ENCODE peak calls at places on chromosomes 1 and 21, in nine cellular contexts. One of them, this sample, is unnamed.

GRCh38 chr1:244419004-244419403 is 32.7 kb downstream of the ADSS2 start:
- DNase-seq in AG04449: no peak
- DNase-seq in heart right ventricle: no peak
- DNase-seq in bronchial epithelial cell: no peak
- DNase-seq in psoas muscle: no peak
- DNase-seq in K562: no peak
- DNase-seq in astrocyte of the spinal cord: no peak
- DNase-seq in ascending aorta: no peak
- DNase-seq in type B pancreatic cell: no peak
- DNase-seq in this sample: no peak

GRCh38 chr1:165424454-165425283 is 20.3 kb downstream of the RXRG start:
- DNase-seq in AG04449: no peak
- DNase-seq in heart right ventricle: peak
- DNase-seq in bronchial epithelial cell: no peak
- DNase-seq in psoas muscle: peak
- DNase-seq in K562: no peak
- DNase-seq in astrocyte of the spinal cord: no peak
- DNase-seq in ascending aorta: no peak
- DNase-seq in type B pancreatic cell: no peak
- DNase-seq in this sample: no peak

GRCh38 chr21:41243107-41243506 is 73.5 kb upstream of the FAM3B start:
- DNase-seq in AG04449: no peak
- DNase-seq in heart right ventricle: no peak
- DNase-seq in bronchial epithelial cell: no peak
- DNase-seq in psoas muscle: no peak
- DNase-seq in K562: no peak
- DNase-seq in astrocyte of the spinal cord: no peak
- DNase-seq in ascending aorta: no peak
- DNase-seq in type B pancreatic cell: no peak
- DNase-seq in this sample: no peak

GRCh38 chr1:164477336-164477735 is 81.6 kb upstream of the PBX1 start:
- DNase-seq in AG04449: no peak
- DNase-seq in heart right ventricle: no peak
- DNase-seq in bronchial epithelial cell: no peak
- DNase-seq in psoas muscle: no peak
- DNase-seq in K562: no peak
- DNase-seq in astrocyte of the spinal cord: no peak
- DNase-seq in ascending aorta: no peak
- DNase-seq in type B pancreatic cell: no peak
- DNase-seq in this sample: no peak

GRCh38 chr1:241716915-241717651 is 65.0 kb downstream of the WDR64 start:
- DNase-seq in AG04449: no peak
- DNase-seq in heart right ventricle: no peak
- DNase-seq in bronchial epithelial cell: peak
- DNase-seq in psoas muscle: no peak
- DNase-seq in K562: no peak
- DNase-seq in astrocyte of the spinal cord: no peak
- DNase-seq in ascending aorta: no peak
- DNase-seq in type B pancreatic cell: no peak
- DNase-seq in this sample: no peak

GRCh38 chr1:214427871-214428277 is 123.5 kb downstream of the PTPN14 start:
- DNase-seq in AG04449: peak
- DNase-seq in heart right ventricle: no peak
- DNase-seq in bronchial epithelial cell: peak
- DNase-seq in psoas muscle: no peak
- DNase-seq in K562: no peak
- DNase-seq in astrocyte of the spinal cord: peak
- DNase-seq in ascending aorta: no peak
- DNase-seq in type B pancreatic cell: no peak
- DNase-seq in this sample: no peak

GRCh38 chr1:56709269-56709880 is 64.3 kb downstream of the PRKAA2 start:
- DNase-seq in AG04449: peak
- DNase-seq in heart right ventricle: no peak
- DNase-seq in bronchial epithelial cell: peak
- DNase-seq in psoas muscle: no peak
- DNase-seq in K562: peak
- DNase-seq in astrocyte of the spinal cord: peak
- DNase-seq in ascending aorta: no peak
- DNase-seq in type B pancreatic cell: no peak
- DNase-seq in this sample: no peak

GRCh38 chr1:2981388-2981787 is 39.9 kb upstream of the ACTRT2 start:
- DNase-seq in AG04449: no peak
- DNase-seq in heart right ventricle: no peak
- DNase-seq in bronchial epithelial cell: no peak
- DNase-seq in psoas muscle: no peak
- DNase-seq in K562: no peak
- DNase-seq in astrocyte of the spinal cord: no peak
- DNase-seq in ascending aorta: peak
- DNase-seq in type B pancreatic cell: peak
- DNase-seq in this sample: no peak

GRCh38 chr21:37380349-37381323 is 14.1 kb downstream of the DYRK1A start:
- DNase-seq in AG04449: no peak
- DNase-seq in heart right ventricle: no peak
- DNase-seq in bronchial epithelial cell: peak
- DNase-seq in psoas muscle: peak
- DNase-seq in K562: no peak
- DNase-seq in astrocyte of the spinal cord: no peak
- DNase-seq in ascending aorta: no peak
- DNase-seq in type B pancreatic cell: no peak
- DNase-seq in this sample: no peak

GRCh38 chr1:46157916-46158311 is 17.0 kb upstream of the TSPAN1 start:
- DNase-seq in AG04449: no peak
- DNase-seq in heart right ventricle: no peak
- DNase-seq in bronchial epithelial cell: no peak
- DNase-seq in psoas muscle: no peak
- DNase-seq in K562: peak
- DNase-seq in astrocyte of the spinal cord: no peak
- DNase-seq in ascending aorta: no peak
- DNase-seq in type B pancreatic cell: no peak
- DNase-seq in this sample: no peak

GRCh38 chr1:175075572-175076568 is 8.2 kb downstream of the TNN start:
- DNase-seq in AG04449: peak
- DNase-seq in heart right ventricle: no peak
- DNase-seq in bronchial epithelial cell: no peak
- DNase-seq in psoas muscle: no peak
- DNase-seq in K562: no peak
- DNase-seq in astrocyte of the spinal cord: no peak
- DNase-seq in ascending aorta: no peak
- DNase-seq in type B pancreatic cell: no peak
- DNase-seq in this sample: no peak

GRCh38 chr1:225817611-225818061 is 7.7 kb downstream of the EPHX1 start:
- DNase-seq in AG04449: peak
- DNase-seq in heart right ventricle: peak
- DNase-seq in bronchial epithelial cell: peak
- DNase-seq in psoas muscle: peak
- DNase-seq in K562: peak
- DNase-seq in astrocyte of the spinal cord: peak
- DNase-seq in ascending aorta: peak
- DNase-seq in type B pancreatic cell: no peak
- DNase-seq in this sample: peak

GRCh38 chr1:103514920-103515503 is 10.5 kb upstream of the RNPC3 start:
- DNase-seq in AG04449: no peak
- DNase-seq in heart right ventricle: no peak
- DNase-seq in bronchial epithelial cell: peak
- DNase-seq in psoas muscle: no peak
- DNase-seq in K562: peak
- DNase-seq in astrocyte of the spinal cord: peak
- DNase-seq in ascending aorta: no peak
- DNase-seq in type B pancreatic cell: no peak
- DNase-seq in this sample: no peak

GRCh38 chr1:231628207-231628876 is 1.8 kb downstream of the DISC1 start:
- DNase-seq in AG04449: no peak
- DNase-seq in heart right ventricle: no peak
- DNase-seq in bronchial epithelial cell: peak
- DNase-seq in psoas muscle: no peak
- DNase-seq in K562: no peak
- DNase-seq in astrocyte of the spinal cord: no peak
- DNase-seq in ascending aorta: no peak
- DNase-seq in type B pancreatic cell: no peak
- DNase-seq in this sample: peak

GRCh38 chr1:115476616-115477015 is 138.6 kb upstream of the NGF start:
- DNase-seq in AG04449: no peak
- DNase-seq in heart right ventricle: no peak
- DNase-seq in bronchial epithelial cell: no peak
- DNase-seq in psoas muscle: no peak
- DNase-seq in K562: no peak
- DNase-seq in astrocyte of the spinal cord: no peak
- DNase-seq in ascending aorta: no peak
- DNase-seq in type B pancreatic cell: peak
- DNase-seq in this sample: no peak

GRCh38 chr1:245166471-245166885 is 11.7 kb downstream of the KIF26B start:
- DNase-seq in AG04449: no peak
- DNase-seq in heart right ventricle: no peak
- DNase-seq in bronchial epithelial cell: no peak
- DNase-seq in psoas muscle: no peak
- DNase-seq in K562: no peak
- DNase-seq in astrocyte of the spinal cord: no peak
- DNase-seq in ascending aorta: no peak
- DNase-seq in type B pancreatic cell: no peak
- DNase-seq in this sample: no peak

GRCh38 chr1:242477944-242478343 is 46.6 kb downstream of the PLD5 start:
- DNase-seq in AG04449: no peak
- DNase-seq in heart right ventricle: no peak
- DNase-seq in bronchial epithelial cell: no peak
- DNase-seq in psoas muscle: no peak
- DNase-seq in K562: no peak
- DNase-seq in astrocyte of the spinal cord: peak
- DNase-seq in ascending aorta: no peak
- DNase-seq in type B pancreatic cell: no peak
- DNase-seq in this sample: no peak

GRCh38 chr1:199279872-199280649 is 641.2 kb downstream of the PTPRC start:
- DNase-seq in AG04449: no peak
- DNase-seq in heart right ventricle: no peak
- DNase-seq in bronchial epithelial cell: peak
- DNase-seq in psoas muscle: no peak
- DNase-seq in K562: no peak
- DNase-seq in astrocyte of the spinal cord: no peak
- DNase-seq in ascending aorta: no peak
- DNase-seq in type B pancreatic cell: no peak
- DNase-seq in this sample: no peak

GRCh38 chr1:237018896-237019295 is 14.7 kb upstream of the MT1HL1 start:
- DNase-seq in AG04449: no peak
- DNase-seq in heart right ventricle: no peak
- DNase-seq in bronchial epithelial cell: no peak
- DNase-seq in psoas muscle: no peak
- DNase-seq in K562: no peak
- DNase-seq in astrocyte of the spinal cord: no peak
- DNase-seq in ascending aorta: no peak
- DNase-seq in type B pancreatic cell: no peak
- DNase-seq in this sample: no peak

GRCh38 chr21:44874240-44874496 is 678 bp upstream of the PTTG1IP start:
- DNase-seq in AG04449: no peak
- DNase-seq in heart right ventricle: no peak
- DNase-seq in bronchial epithelial cell: peak
- DNase-seq in psoas muscle: no peak
- DNase-seq in K562: no peak
- DNase-seq in astrocyte of the spinal cord: no peak
- DNase-seq in ascending aorta: no peak
- DNase-seq in type B pancreatic cell: no peak
- DNase-seq in this sample: no peak

GRCh38 chr1:108569097-108569728 is 9.3 kb downstream of the EEIG2 start:
- DNase-seq in AG04449: no peak
- DNase-seq in heart right ventricle: no peak
- DNase-seq in bronchial epithelial cell: no peak
- DNase-seq in psoas muscle: no peak
- DNase-seq in K562: no peak
- DNase-seq in astrocyte of the spinal cord: no peak
- DNase-seq in ascending aorta: no peak
- DNase-seq in type B pancreatic cell: no peak
- DNase-seq in this sample: no peak

GRCh38 chr1:117128323-117129079 is 7.0 kb upstream of the TRIM45 start:
- DNase-seq in AG04449: no peak
- DNase-seq in heart right ventricle: no peak
- DNase-seq in bronchial epithelial cell: peak
- DNase-seq in psoas muscle: no peak
- DNase-seq in K562: no peak
- DNase-seq in astrocyte of the spinal cord: peak
- DNase-seq in ascending aorta: no peak
- DNase-seq in type B pancreatic cell: no peak
- DNase-seq in this sample: no peak

GRCh38 chr1:27137022-27137542 is 17.8 kb downstream of the SLC9A1 start:
- DNase-seq in AG04449: no peak
- DNase-seq in heart right ventricle: peak
- DNase-seq in bronchial epithelial cell: no peak
- DNase-seq in psoas muscle: peak
- DNase-seq in K562: peak
- DNase-seq in astrocyte of the spinal cord: no peak
- DNase-seq in ascending aorta: peak
- DNase-seq in type B pancreatic cell: no peak
- DNase-seq in this sample: no peak

GRCh38 chr1:145889722-145890121 is 4.1 kb upstream of the ANKRD35 start:
- DNase-seq in AG04449: no peak
- DNase-seq in heart right ventricle: no peak
- DNase-seq in bronchial epithelial cell: peak
- DNase-seq in psoas muscle: no peak
- DNase-seq in K562: no peak
- DNase-seq in astrocyte of the spinal cord: no peak
- DNase-seq in ascending aorta: no peak
- DNase-seq in type B pancreatic cell: no peak
- DNase-seq in this sample: no peak
- TF ChIP-seq CTCF in AG04449: no peak
- TF ChIP-seq CTCF in heart right ventricle: no peak
- TF ChIP-seq CTCF in bronchial epithelial cell: no peak
- TF ChIP-seq CTCF in psoas muscle: no peak
- TF ChIP-seq CTCF in K562: no peak
- TF ChIP-seq CTCF in astrocyte of the spinal cord: no peak
- TF ChIP-seq CTCF in ascending aorta: no peak
- TF ChIP-seq CTCF in type B pancreatic cell: no peak
- TF ChIP-seq CTCF in this sample: no peak

GRCh38 chr21:31268090-31268489 is 76.0 kb downstream of the TIAM1 start:
- DNase-seq in AG04449: no peak
- DNase-seq in heart right ventricle: no peak
- DNase-seq in bronchial epithelial cell: no peak
- DNase-seq in psoas muscle: no peak
- DNase-seq in K562: no peak
- DNase-seq in astrocyte of the spinal cord: no peak
- DNase-seq in ascending aorta: no peak
- DNase-seq in type B pancreatic cell: no peak
- DNase-seq in this sample: no peak
- TF ChIP-seq CTCF in AG04449: no peak
- TF ChIP-seq CTCF in heart right ventricle: no peak
- TF ChIP-seq CTCF in bronchial epithelial cell: no peak
- TF ChIP-seq CTCF in psoas muscle: no peak
- TF ChIP-seq CTCF in K562: no peak
- TF ChIP-seq CTCF in astrocyte of the spinal cord: no peak
- TF ChIP-seq CTCF in ascending aorta: no peak
- TF ChIP-seq CTCF in type B pancreatic cell: no peak
- TF ChIP-seq CTCF in this sample: no peak

GRCh38 chr1:41822865-41823264 is 95.9 kb downstream of the HIVEP3 start:
- DNase-seq in AG04449: no peak
- DNase-seq in heart right ventricle: no peak
- DNase-seq in bronchial epithelial cell: no peak
- DNase-seq in psoas muscle: no peak
- DNase-seq in K562: no peak
- DNase-seq in astrocyte of the spinal cord: no peak
- DNase-seq in ascending aorta: no peak
- DNase-seq in type B pancreatic cell: no peak
- DNase-seq in this sample: no peak
- TF ChIP-seq CTCF in AG04449: no peak
- TF ChIP-seq CTCF in heart right ventricle: no peak
- TF ChIP-seq CTCF in bronchial epithelial cell: no peak
- TF ChIP-seq CTCF in psoas muscle: no peak
- TF ChIP-seq CTCF in K562: no peak
- TF ChIP-seq CTCF in astrocyte of the spinal cord: no peak
- TF ChIP-seq CTCF in ascending aorta: no peak
- TF ChIP-seq CTCF in type B pancreatic cell: no peak
- TF ChIP-seq CTCF in this sample: no peak

GRCh38 chr1:8351693-8352470 is 34.0 kb downstream of the SLC45A1 start:
- DNase-seq in AG04449: no peak
- DNase-seq in heart right ventricle: peak
- DNase-seq in bronchial epithelial cell: peak
- DNase-seq in psoas muscle: peak
- DNase-seq in K562: peak
- DNase-seq in astrocyte of the spinal cord: no peak
- DNase-seq in ascending aorta: no peak
- DNase-seq in type B pancreatic cell: peak
- DNase-seq in this sample: no peak
- TF ChIP-seq CTCF in AG04449: peak
- TF ChIP-seq CTCF in heart right ventricle: peak
- TF ChIP-seq CTCF in bronchial epithelial cell: peak
- TF ChIP-seq CTCF in psoas muscle: peak
- TF ChIP-seq CTCF in K562: peak
- TF ChIP-seq CTCF in astrocyte of the spinal cord: peak
- TF ChIP-seq CTCF in ascending aorta: peak
- TF ChIP-seq CTCF in type B pancreatic cell: peak
- TF ChIP-seq CTCF in this sample: no peak